ENCODE peak calls at places on chromosomes 4 and X, in seven cellular contexts. K is GM06990; Y is pancreas; G is tibial artery; R is activated CD8-positive, alpha-beta T cell treated with anti-CD3 and anti-CD28 coated beads for 36 hours; D is H9; T is ovary. H is an unnamed sample.

GRCh38 chr4:86223472-86223871 is 136.4 kb downstream of the MAPK10 start:
- DNase-seq in Y (no peak), K (peak; percentile 9), D (peak; percentile 82), G (no peak), T (no peak), R (no peak), H (no peak)

GRCh38 chr4:48692023-48692422 is 88.1 kb downstream of the FRYL start:
- DNase-seq in Y (no peak), D (no peak), R (no peak), K (no peak), T (no peak), G (no peak), H (no peak)

GRCh38 chrX:3244203-3244743 is 102.2 kb downstream of the MXRA5 start:
- DNase-seq in D (no peak), G (no peak), R (no peak), Y (no peak), T (no peak), K (no peak), H (no peak)

GRCh38 chr4:61375316-61375715 is 175.2 kb downstream of the ADGRL3 start:
- DNase-seq in T (no peak), D (no peak), Y (no peak), G (no peak), K (no peak), R (no peak), H (no peak)

GRCh38 chrX:22300130-22300529 is 27.4 kb downstream of the CBLL2 start:
- DNase-seq in G (no peak), T (no peak), Y (no peak), R (peak; percentile 1), D (no peak), K (peak; percentile 1), H (no peak)

GRCh38 chr4:98929341-98930267 is 671 bp upstream of the EIF4E start:
- DNase-seq in G (peak; percentile 85), Y (no peak), R (peak; percentile 82), D (no peak), T (peak; percentile 73), K (peak; percentile 67), H (peak; percentile 97)

GRCh38 chr4:173697840-173698239 is 167.8 kb upstream of the HAND2 start:
- DNase-seq in Y (no peak), K (no peak), T (no peak), D (no peak), R (no peak), G (no peak), H (no peak)

GRCh38 chrX:69066021-69066757 is 99.1 kb downstream of the PJA1 start:
- DNase-seq in Y (peak; percentile 27), T (no peak), K (no peak), R (no peak), D (peak; percentile 8), G (no peak), H (no peak)

GRCh38 chr4:159002950-159003349 is 99.9 kb upstream of the RAPGEF2 start:
- DNase-seq in Y (no peak), D (no peak), K (no peak), G (no peak), T (no peak), R (no peak), H (no peak)

GRCh38 chr4:173272987-173273386 is 61.2 kb downstream of the HMGB2 start:
- DNase-seq in G (no peak), D (no peak), Y (no peak), T (no peak), R (no peak), K (no peak), H (no peak)

GRCh38 chrX:13197961-13198761 is 121.7 kb downstream of the ATXN3L start:
- DNase-seq in G (no peak), T (no peak), Y (no peak), K (no peak), D (peak; percentile 83), R (no peak), H (no peak)

GRCh38 chr4:184376136-184376838 is 98.1 kb downstream of the IRF2 start:
- DNase-seq in T (no peak), R (no peak), D (no peak), K (no peak), Y (no peak), G (no peak), H (no peak)

GRCh38 chr4:8026455-8026854 is 86.8 kb upstream of the AFAP1 start:
- DNase-seq in Y (no peak), K (no peak), R (no peak), G (no peak), T (no peak), D (no peak), H (no peak)

GRCh38 chrX:70636218-70636617 is 191.6 kb downstream of the DLG3 start:
- DNase-seq in K (no peak), Y (peak; percentile 45), T (no peak), G (no peak), D (no peak), R (no peak), H (no peak)

GRCh38 chr4:89661490-89661889 is 175.5 kb downstream of the SNCA start:
- DNase-seq in K (no peak), R (no peak), T (no peak), D (no peak), G (no peak), Y (no peak), H (no peak)

GRCh38 chr4:16659694-16660093 is 238.8 kb downstream of the LDB2 start:
- DNase-seq in Y (no peak), D (no peak), R (no peak), G (no peak), T (no peak), K (no peak), H (no peak)

GRCh38 chr4:16659120-16659519 is 239.3 kb downstream of the LDB2 start:
- DNase-seq in T (no peak), K (no peak), R (no peak), G (no peak), Y (no peak), D (no peak), H (no peak)

GRCh38 chr4:16663722-16664121 is 234.7 kb downstream of the LDB2 start:
- DNase-seq in T (no peak), D (no peak), K (no peak), R (no peak), G (no peak), Y (no peak), H (no peak)

GRCh38 chr4:16665942-16666586 is 232.4 kb downstream of the LDB2 start:
- DNase-seq in D (no peak), G (no peak), R (no peak), K (no peak), T (no peak), Y (no peak), H (no peak)

GRCh38 chr4:16661813-16662212 is 236.6 kb downstream of the LDB2 start:
- DNase-seq in T (no peak), G (no peak), D (no peak), K (no peak), R (no peak), Y (no peak), H (no peak)
- TF ChIP-seq CTCF in T (no peak), G (no peak), D (no peak), K (no peak), R (no peak), Y (no peak), H (no peak)

DNA sequence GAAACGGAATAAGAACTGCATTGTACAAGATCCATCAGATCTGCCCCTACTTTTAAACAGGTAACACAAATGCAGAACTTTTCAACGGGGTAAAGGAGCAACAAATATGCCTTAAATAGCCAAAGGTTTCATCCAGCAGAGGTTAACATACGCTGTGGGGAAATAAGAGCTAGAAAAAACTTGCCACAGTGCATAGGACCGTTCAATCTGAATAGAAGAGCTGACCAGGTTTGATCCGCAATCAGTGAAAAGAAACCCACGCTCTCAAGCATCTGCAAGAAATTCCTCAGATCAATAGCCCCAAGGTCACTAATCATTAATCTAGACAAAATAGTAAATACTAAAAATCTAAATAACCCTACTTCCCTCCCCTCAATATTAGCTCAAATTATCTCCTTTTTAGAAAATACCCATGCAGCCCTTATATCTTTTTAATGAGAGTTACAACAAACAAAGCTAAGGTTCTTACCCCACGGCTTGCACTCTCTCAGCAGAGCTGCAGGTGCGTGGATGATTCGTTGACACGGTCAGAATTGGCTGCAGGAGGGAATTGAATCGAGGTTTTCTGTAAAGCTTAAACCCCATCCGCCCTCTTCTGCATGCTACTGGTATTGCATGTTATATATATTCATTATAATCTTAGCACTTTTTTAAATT is at the start of gene TLR10:
- DNase-seq in T (peak; percentile 40), K (peak; percentile 58), R (peak; percentile 57), G (no peak), D (peak; percentile 36), Y (no peak), H (peak; percentile 53)
- TF ChIP-seq CTCF in T (peak; percentile 61), K (peak; percentile 64), R (peak; percentile 76), G (peak; percentile 65), D (peak; percentile 76), Y (peak; percentile 58), H (peak; percentile 90)

GRCh38 chr4:106898621-106899230 is 137.4 kb downstream of the DKK2 start:
- DNase-seq in D (peak; percentile 27), R (peak; percentile 48), G (no peak), T (peak; percentile 53), Y (no peak), K (no peak), H (no peak)
- TF ChIP-seq CTCF in D (peak; percentile 90), R (peak; percentile 68), G (peak; percentile 50), T (peak; percentile 31), Y (peak; percentile 10), K (peak; percentile 76), H (peak; percentile 68)

GRCh38 chr4:104531390-104531789 is 36.7 kb upstream of the CXXC4 start:
- DNase-seq in G (no peak), T (no peak), Y (no peak), D (no peak), K (no peak), R (no peak), H (no peak)
- TF ChIP-seq CTCF in G (peak; percentile 10), T (no peak), Y (no peak), D (no peak), K (peak; percentile 11), R (no peak), H (no peak)

GRCh38 chr4:29079260-29079659 is 1640.9 kb upstream of the PCDH7 start:
- DNase-seq in K (no peak), G (no peak), D (no peak), T (no peak), Y (no peak), R (no peak), H (no peak)
- TF ChIP-seq CTCF in K (no peak), G (no peak), D (peak; percentile 33), T (no peak), Y (no peak), R (no peak), H (no peak)

GRCh38 chrX:151901821-151902220 is 10.9 kb upstream of the MAGEA4 start:
- DNase-seq in R (no peak), G (no peak), T (no peak), D (no peak), Y (no peak), K (no peak), H (no peak)
- TF ChIP-seq CTCF in R (no peak), G (no peak), T (no peak), D (no peak), Y (no peak), K (no peak), H (no peak)